ENCODE peak calls at places on chromosomes 7 and 10, in four cellular contexts. N is stimulated activated CD4-positive, alpha-beta T cell treated with anti-CD3 and anti-CD28 coated beads, Interleukin-1b, Interleukin-23, amount 100 ng/mL, for 4 hours; O is adipocyte; E is KG1. V is an unnamed sample.

GRCh38 chr10:101843032-101843991 is at the start of gene KCNIP2:
- DNase-seq in N (peak; percentile 67), O (no peak), E (no peak), V (no peak)

GRCh38 chr7:137940656-137941518 is 61.0 kb downstream of the CREB3L2 start:
- DNase-seq in N (no peak), O (peak; percentile 67), E (no peak), V (no peak)

GRCh38 chr10:17682236-17682946 is 38.4 kb downstream of the STAM start:
- DNase-seq in N (no peak), O (no peak), E (no peak), V (no peak)

GRCh38 chr7:32680259-32681173 is 185.2 kb downstream of the AVL9 start:
- DNase-seq in N (no peak), O (no peak), E (no peak), V (peak; percentile 19)

GRCh38 chr7:91491868-91492267 is 227.6 kb downstream of the FZD1 start:
- DNase-seq in N (no peak), O (peak; percentile 9), E (no peak), V (no peak)

GRCh38 chr7:22194633-22195273 is 162.2 kb downstream of the RAPGEF5 start:
- DNase-seq in N (no peak), O (no peak), E (no peak), V (no peak)

GRCh38 chr10:90930070-90930837 is 9.4 kb upstream of the ANKRD1 start:
- DNase-seq in N (no peak), O (peak; percentile 85), E (no peak), V (no peak)

GRCh38 chr7:129832282-129832681 is 120.5 kb downstream of the UBE2H start:
- DNase-seq in N (no peak), O (no peak), E (no peak), V (no peak)

GRCh38 chr7:100065452-100066186 is 15.9 kb downstream of the ZNF3 start:
- DNase-seq in N (no peak), O (peak; percentile 92), E (no peak), V (no peak)

GRCh38 chr7:91397099-91397498 is 132.9 kb downstream of the FZD1 start:
- DNase-seq in N (no peak), O (no peak), E (no peak), V (no peak)

GRCh38 chr7:129959480-129960332 is 6.9 kb upstream of the UBE2H start:
- DNase-seq in N (no peak), O (no peak), E (no peak), V (no peak)

GRCh38 chr10:122498521-122498920 is 37.2 kb downstream of the HTRA1 start:
- DNase-seq in N (no peak), O (no peak), E (no peak), V (no peak)

GRCh38 chr10:74736029-74736428 is 90.4 kb upstream of the KAT6B start:
- DNase-seq in N (no peak), O (no peak), E (no peak), V (no peak)

GRCh38 chr10:54402576-54402975 is 398.5 kb downstream of the PCDH15 start:
- DNase-seq in N (no peak), O (peak; percentile 17), E (no peak), V (no peak)

GRCh38 chr10:112954974-112955735 is 5.1 kb downstream of the TCF7L2 start:
- DNase-seq in N (no peak), O (no peak), E (no peak), V (no peak)

GRCh38 chr7:152674860-152675760 is 831 bp downstream of the XRCC2 start:
- DNase-seq in N (no peak), O (peak; percentile 14), E (no peak), V (no peak)

GRCh38 chr7:23277359-23277989 is 21.7 kb upstream of the MALSU1 start:
- DNase-seq in N (peak; percentile 48), O (peak; percentile 87), E (peak; percentile 46), V (peak; percentile 54)

GRCh38 chr7:16268821-16269768 is 152.2 kb downstream of the CRPPA start:
- DNase-seq in N (no peak), O (peak; percentile 3), E (peak; percentile 73), V (no peak)

GRCh38 chr10:28592953-28593352 is 60.0 kb downstream of the WAC start:
- DNase-seq in N (no peak), O (peak; percentile 70), E (no peak), V (no peak)

GRCh38 chr10:43292745-43293676 is 26.1 kb upstream of the RASGEF1A start:
- DNase-seq in N (peak; percentile 36), O (peak; percentile 73), E (no peak), V (no peak)

GRCh38 chr10:86960863-86961434 is 2.5 kb downstream of the SNCG start:
- DNase-seq in N (no peak), O (no peak), E (no peak), V (no peak)

GRCh38 chr7:95534796-95535195 is 49.1 kb downstream of the ASB4 start:
- DNase-seq in N (no peak), O (no peak), E (no peak), V (no peak)